ENCODE peak calls at places on chromosomes 11 and 22, in nine cellular contexts. One of them, this sample, is unnamed.

GRCh38 chr22:23163665-23164064 is 16.6 kb upstream of the BCR start:
- DNase-seq in sciatic nerve: no peak
- DNase-seq in stimulated activated CD4-positive, alpha-beta T cell treated with anti-CD3 and anti-CD28 coated beads, TNF-alpha, amount 100 ng/mL, for 24 hours: no peak
- DNase-seq in activated gamma-delta T cell treated with Interleukin-2 at 50 U/mL for 16 hours: no peak
- DNase-seq in activated CD4-positive, CD25-positive, alpha-beta regulatory T cell: no peak
- DNase-seq in AG09319: peak
- DNase-seq in CD8-positive, alpha-beta memory T cell: no peak
- DNase-seq in Right ventricle myocardium superior: peak
- DNase-seq in M059J: peak
- DNase-seq in this sample: no peak

GRCh38 chr22:50319503-50319951 is 7.3 kb downstream of the DENND6B start:
- DNase-seq in activated gamma-delta T cell treated with Interleukin-2 at 50 U/mL for 16 hours: no peak
- DNase-seq in CD8-positive, alpha-beta memory T cell: no peak
- DNase-seq in Right ventricle myocardium superior: no peak
- DNase-seq in AG09319: no peak
- DNase-seq in sciatic nerve: no peak
- DNase-seq in M059J: no peak
- DNase-seq in stimulated activated CD4-positive, alpha-beta T cell treated with anti-CD3 and anti-CD28 coated beads, TNF-alpha, amount 100 ng/mL, for 24 hours: no peak
- DNase-seq in activated CD4-positive, CD25-positive, alpha-beta regulatory T cell: no peak
- DNase-seq in this sample: no peak

GRCh38 chr11:44096360-44097188 is 1.1 kb downstream of the EXT2 start:
- DNase-seq in AG09319: no peak
- DNase-seq in stimulated activated CD4-positive, alpha-beta T cell treated with anti-CD3 and anti-CD28 coated beads, TNF-alpha, amount 100 ng/mL, for 24 hours: no peak
- DNase-seq in Right ventricle myocardium superior: no peak
- DNase-seq in sciatic nerve: no peak
- DNase-seq in M059J: peak
- DNase-seq in activated CD4-positive, CD25-positive, alpha-beta regulatory T cell: no peak
- DNase-seq in activated gamma-delta T cell treated with Interleukin-2 at 50 U/mL for 16 hours: no peak
- DNase-seq in CD8-positive, alpha-beta memory T cell: no peak
- DNase-seq in this sample: no peak

GRCh38 chr11:123135863-123136446 is 59.1 kb downstream of the CLMP start:
- DNase-seq in CD8-positive, alpha-beta memory T cell: no peak
- DNase-seq in activated CD4-positive, CD25-positive, alpha-beta regulatory T cell: no peak
- DNase-seq in sciatic nerve: no peak
- DNase-seq in Right ventricle myocardium superior: no peak
- DNase-seq in stimulated activated CD4-positive, alpha-beta T cell treated with anti-CD3 and anti-CD28 coated beads, TNF-alpha, amount 100 ng/mL, for 24 hours: no peak
- DNase-seq in AG09319: no peak
- DNase-seq in activated gamma-delta T cell treated with Interleukin-2 at 50 U/mL for 16 hours: no peak
- DNase-seq in M059J: no peak
- DNase-seq in this sample: no peak

GRCh38 chr11:35615911-35616900 is 2.1 kb upstream of the FJX1 start:
- DNase-seq in activated gamma-delta T cell treated with Interleukin-2 at 50 U/mL for 16 hours: peak
- DNase-seq in activated CD4-positive, CD25-positive, alpha-beta regulatory T cell: no peak
- DNase-seq in stimulated activated CD4-positive, alpha-beta T cell treated with anti-CD3 and anti-CD28 coated beads, TNF-alpha, amount 100 ng/mL, for 24 hours: no peak
- DNase-seq in AG09319: no peak
- DNase-seq in M059J: peak
- DNase-seq in sciatic nerve: no peak
- DNase-seq in Right ventricle myocardium superior: no peak
- DNase-seq in CD8-positive, alpha-beta memory T cell: no peak
- DNase-seq in this sample: peak

GRCh38 chr11:35282226-35282882 is 137.0 kb downstream of the SLC1A2 start:
- DNase-seq in Right ventricle myocardium superior: no peak
- DNase-seq in stimulated activated CD4-positive, alpha-beta T cell treated with anti-CD3 and anti-CD28 coated beads, TNF-alpha, amount 100 ng/mL, for 24 hours: no peak
- DNase-seq in sciatic nerve: no peak
- DNase-seq in AG09319: no peak
- DNase-seq in activated gamma-delta T cell treated with Interleukin-2 at 50 U/mL for 16 hours: no peak
- DNase-seq in CD8-positive, alpha-beta memory T cell: no peak
- DNase-seq in M059J: peak
- DNase-seq in activated CD4-positive, CD25-positive, alpha-beta regulatory T cell: no peak
- DNase-seq in this sample: no peak

GRCh38 chr22:41848468-41848867 is 15.6 kb downstream of the SREBF2 start:
- DNase-seq in stimulated activated CD4-positive, alpha-beta T cell treated with anti-CD3 and anti-CD28 coated beads, TNF-alpha, amount 100 ng/mL, for 24 hours: no peak
- DNase-seq in CD8-positive, alpha-beta memory T cell: no peak
- DNase-seq in activated CD4-positive, CD25-positive, alpha-beta regulatory T cell: no peak
- DNase-seq in AG09319: no peak
- DNase-seq in M059J: no peak
- DNase-seq in activated gamma-delta T cell treated with Interleukin-2 at 50 U/mL for 16 hours: no peak
- DNase-seq in sciatic nerve: peak
- DNase-seq in Right ventricle myocardium superior: peak
- DNase-seq in this sample: no peak

GRCh38 chr11:9972917-9973504 is 309.1 kb downstream of the SWAP70 start:
- DNase-seq in activated CD4-positive, CD25-positive, alpha-beta regulatory T cell: no peak
- DNase-seq in M059J: peak
- DNase-seq in CD8-positive, alpha-beta memory T cell: no peak
- DNase-seq in activated gamma-delta T cell treated with Interleukin-2 at 50 U/mL for 16 hours: no peak
- DNase-seq in AG09319: peak
- DNase-seq in stimulated activated CD4-positive, alpha-beta T cell treated with anti-CD3 and anti-CD28 coated beads, TNF-alpha, amount 100 ng/mL, for 24 hours: no peak
- DNase-seq in sciatic nerve: no peak
- DNase-seq in Right ventricle myocardium superior: no peak
- DNase-seq in this sample: no peak

GRCh38 chr11:129458756-129459535 is 83.3 kb downstream of the BARX2 start:
- DNase-seq in CD8-positive, alpha-beta memory T cell: no peak
- DNase-seq in activated CD4-positive, CD25-positive, alpha-beta regulatory T cell: no peak
- DNase-seq in sciatic nerve: no peak
- DNase-seq in AG09319: no peak
- DNase-seq in Right ventricle myocardium superior: no peak
- DNase-seq in activated gamma-delta T cell treated with Interleukin-2 at 50 U/mL for 16 hours: no peak
- DNase-seq in stimulated activated CD4-positive, alpha-beta T cell treated with anti-CD3 and anti-CD28 coated beads, TNF-alpha, amount 100 ng/mL, for 24 hours: no peak
- DNase-seq in M059J: peak
- DNase-seq in this sample: no peak

GRCh38 chr22:39496131-39496838 is 5.8 kb upstream of the MIEF1 start:
- DNase-seq in activated CD4-positive, CD25-positive, alpha-beta regulatory T cell: peak
- DNase-seq in M059J: peak
- DNase-seq in stimulated activated CD4-positive, alpha-beta T cell treated with anti-CD3 and anti-CD28 coated beads, TNF-alpha, amount 100 ng/mL, for 24 hours: peak
- DNase-seq in Right ventricle myocardium superior: peak
- DNase-seq in activated gamma-delta T cell treated with Interleukin-2 at 50 U/mL for 16 hours: no peak
- DNase-seq in CD8-positive, alpha-beta memory T cell: no peak
- DNase-seq in sciatic nerve: no peak
- DNase-seq in AG09319: no peak
- DNase-seq in this sample: peak

GRCh38 chr11:61509058-61510029 is 795 bp downstream of the LRRC10B start:
- DNase-seq in stimulated activated CD4-positive, alpha-beta T cell treated with anti-CD3 and anti-CD28 coated beads, TNF-alpha, amount 100 ng/mL, for 24 hours: peak
- DNase-seq in M059J: peak
- DNase-seq in AG09319: no peak
- DNase-seq in sciatic nerve: no peak
- DNase-seq in CD8-positive, alpha-beta memory T cell: no peak
- DNase-seq in Right ventricle myocardium superior: peak
- DNase-seq in activated CD4-positive, CD25-positive, alpha-beta regulatory T cell: no peak
- DNase-seq in activated gamma-delta T cell treated with Interleukin-2 at 50 U/mL for 16 hours: peak
- DNase-seq in this sample: peak

GRCh38 chr11:32466279-32466915 is 31.1 kb upstream of the WT1 start:
- DNase-seq in M059J: peak
- DNase-seq in sciatic nerve: no peak
- DNase-seq in stimulated activated CD4-positive, alpha-beta T cell treated with anti-CD3 and anti-CD28 coated beads, TNF-alpha, amount 100 ng/mL, for 24 hours: no peak
- DNase-seq in activated gamma-delta T cell treated with Interleukin-2 at 50 U/mL for 16 hours: no peak
- DNase-seq in Right ventricle myocardium superior: no peak
- DNase-seq in CD8-positive, alpha-beta memory T cell: no peak
- DNase-seq in AG09319: no peak
- DNase-seq in activated CD4-positive, CD25-positive, alpha-beta regulatory T cell: no peak
- DNase-seq in this sample: no peak

GRCh38 chr11:82864268-82864667 is 36.0 kb downstream of the PRCP start:
- DNase-seq in activated CD4-positive, CD25-positive, alpha-beta regulatory T cell: no peak
- DNase-seq in CD8-positive, alpha-beta memory T cell: no peak
- DNase-seq in Right ventricle myocardium superior: peak
- DNase-seq in stimulated activated CD4-positive, alpha-beta T cell treated with anti-CD3 and anti-CD28 coated beads, TNF-alpha, amount 100 ng/mL, for 24 hours: no peak
- DNase-seq in AG09319: peak
- DNase-seq in sciatic nerve: peak
- DNase-seq in M059J: peak
- DNase-seq in activated gamma-delta T cell treated with Interleukin-2 at 50 U/mL for 16 hours: no peak
- DNase-seq in this sample: peak

GRCh38 chr11:109869536-109869935 is 223.7 kb upstream of the ZC3H12C start:
- DNase-seq in stimulated activated CD4-positive, alpha-beta T cell treated with anti-CD3 and anti-CD28 coated beads, TNF-alpha, amount 100 ng/mL, for 24 hours: no peak
- DNase-seq in activated gamma-delta T cell treated with Interleukin-2 at 50 U/mL for 16 hours: no peak
- DNase-seq in Right ventricle myocardium superior: no peak
- DNase-seq in M059J: no peak
- DNase-seq in activated CD4-positive, CD25-positive, alpha-beta regulatory T cell: no peak
- DNase-seq in CD8-positive, alpha-beta memory T cell: no peak
- DNase-seq in sciatic nerve: no peak
- DNase-seq in AG09319: no peak
- DNase-seq in this sample: no peak

GRCh38 chr11:35009941-35010337 is 93.5 kb downstream of the PDHX start:
- DNase-seq in stimulated activated CD4-positive, alpha-beta T cell treated with anti-CD3 and anti-CD28 coated beads, TNF-alpha, amount 100 ng/mL, for 24 hours: no peak
- DNase-seq in Right ventricle myocardium superior: no peak
- DNase-seq in M059J: peak
- DNase-seq in activated gamma-delta T cell treated with Interleukin-2 at 50 U/mL for 16 hours: no peak
- DNase-seq in activated CD4-positive, CD25-positive, alpha-beta regulatory T cell: no peak
- DNase-seq in sciatic nerve: no peak
- DNase-seq in AG09319: no peak
- DNase-seq in CD8-positive, alpha-beta memory T cell: no peak
- DNase-seq in this sample: no peak

GRCh38 chr11:92141159-92141558 is 83.5 kb upstream of the FAT3 start:
- DNase-seq in sciatic nerve: no peak
- DNase-seq in Right ventricle myocardium superior: no peak
- DNase-seq in M059J: no peak
- DNase-seq in AG09319: no peak
- DNase-seq in activated gamma-delta T cell treated with Interleukin-2 at 50 U/mL for 16 hours: no peak
- DNase-seq in activated CD4-positive, CD25-positive, alpha-beta regulatory T cell: no peak
- DNase-seq in CD8-positive, alpha-beta memory T cell: no peak
- DNase-seq in stimulated activated CD4-positive, alpha-beta T cell treated with anti-CD3 and anti-CD28 coated beads, TNF-alpha, amount 100 ng/mL, for 24 hours: no peak
- DNase-seq in this sample: no peak

GRCh38 chr11:110896358-110896757 is 184.1 kb upstream of the ARHGAP20 start:
- DNase-seq in activated CD4-positive, CD25-positive, alpha-beta regulatory T cell: no peak
- DNase-seq in M059J: peak
- DNase-seq in AG09319: peak
- DNase-seq in activated gamma-delta T cell treated with Interleukin-2 at 50 U/mL for 16 hours: no peak
- DNase-seq in stimulated activated CD4-positive, alpha-beta T cell treated with anti-CD3 and anti-CD28 coated beads, TNF-alpha, amount 100 ng/mL, for 24 hours: no peak
- DNase-seq in CD8-positive, alpha-beta memory T cell: no peak
- DNase-seq in sciatic nerve: no peak
- DNase-seq in Right ventricle myocardium superior: no peak
- DNase-seq in this sample: no peak

GRCh38 chr11:69406060-69406459 is 75.4 kb upstream of the LINC01488 start:
- DNase-seq in stimulated activated CD4-positive, alpha-beta T cell treated with anti-CD3 and anti-CD28 coated beads, TNF-alpha, amount 100 ng/mL, for 24 hours: no peak
- DNase-seq in AG09319: no peak
- DNase-seq in sciatic nerve: no peak
- DNase-seq in activated CD4-positive, CD25-positive, alpha-beta regulatory T cell: no peak
- DNase-seq in Right ventricle myocardium superior: no peak
- DNase-seq in activated gamma-delta T cell treated with Interleukin-2 at 50 U/mL for 16 hours: no peak
- DNase-seq in M059J: no peak
- DNase-seq in CD8-positive, alpha-beta memory T cell: no peak
- DNase-seq in this sample: no peak

GRCh38 chr22:43420991-43421665 is 9.3 kb downstream of the MPPED1 start:
- DNase-seq in CD8-positive, alpha-beta memory T cell: no peak
- DNase-seq in M059J: no peak
- DNase-seq in activated gamma-delta T cell treated with Interleukin-2 at 50 U/mL for 16 hours: no peak
- DNase-seq in sciatic nerve: no peak
- DNase-seq in stimulated activated CD4-positive, alpha-beta T cell treated with anti-CD3 and anti-CD28 coated beads, TNF-alpha, amount 100 ng/mL, for 24 hours: no peak
- DNase-seq in Right ventricle myocardium superior: peak
- DNase-seq in AG09319: no peak
- DNase-seq in activated CD4-positive, CD25-positive, alpha-beta regulatory T cell: no peak
- DNase-seq in this sample: no peak

GRCh38 chr11:30356388-30356787 is 33.5 kb downstream of the ARL14EP start:
- DNase-seq in sciatic nerve: no peak
- DNase-seq in activated CD4-positive, CD25-positive, alpha-beta regulatory T cell: no peak
- DNase-seq in activated gamma-delta T cell treated with Interleukin-2 at 50 U/mL for 16 hours: no peak
- DNase-seq in AG09319: no peak
- DNase-seq in CD8-positive, alpha-beta memory T cell: no peak
- DNase-seq in stimulated activated CD4-positive, alpha-beta T cell treated with anti-CD3 and anti-CD28 coated beads, TNF-alpha, amount 100 ng/mL, for 24 hours: no peak
- DNase-seq in Right ventricle myocardium superior: no peak
- DNase-seq in M059J: no peak
- DNase-seq in this sample: no peak

GRCh38 chr11:119594639-119595249 is 134.3 kb downstream of the NECTIN1 start:
- DNase-seq in activated CD4-positive, CD25-positive, alpha-beta regulatory T cell: no peak
- DNase-seq in CD8-positive, alpha-beta memory T cell: no peak
- DNase-seq in M059J: peak
- DNase-seq in AG09319: no peak
- DNase-seq in Right ventricle myocardium superior: no peak
- DNase-seq in stimulated activated CD4-positive, alpha-beta T cell treated with anti-CD3 and anti-CD28 coated beads, TNF-alpha, amount 100 ng/mL, for 24 hours: no peak
- DNase-seq in activated gamma-delta T cell treated with Interleukin-2 at 50 U/mL for 16 hours: no peak
- DNase-seq in sciatic nerve: no peak
- DNase-seq in this sample: no peak

GRCh38 chr11:123833095-123833494 is 26.9 kb upstream of the OR6M1 start:
- DNase-seq in CD8-positive, alpha-beta memory T cell: no peak
- DNase-seq in activated CD4-positive, CD25-positive, alpha-beta regulatory T cell: no peak
- DNase-seq in AG09319: no peak
- DNase-seq in activated gamma-delta T cell treated with Interleukin-2 at 50 U/mL for 16 hours: no peak
- DNase-seq in stimulated activated CD4-positive, alpha-beta T cell treated with anti-CD3 and anti-CD28 coated beads, TNF-alpha, amount 100 ng/mL, for 24 hours: no peak
- DNase-seq in sciatic nerve: no peak
- DNase-seq in M059J: peak
- DNase-seq in Right ventricle myocardium superior: no peak
- DNase-seq in this sample: no peak

GRCh38 chr22:30414525-30415047 is 11.0 kb upstream of the MTFP1 start:
- DNase-seq in Right ventricle myocardium superior: no peak
- DNase-seq in CD8-positive, alpha-beta memory T cell: no peak
- DNase-seq in M059J: no peak
- DNase-seq in stimulated activated CD4-positive, alpha-beta T cell treated with anti-CD3 and anti-CD28 coated beads, TNF-alpha, amount 100 ng/mL, for 24 hours: no peak
- DNase-seq in sciatic nerve: no peak
- DNase-seq in activated CD4-positive, CD25-positive, alpha-beta regulatory T cell: no peak
- DNase-seq in activated gamma-delta T cell treated with Interleukin-2 at 50 U/mL for 16 hours: no peak
- DNase-seq in AG09319: no peak
- DNase-seq in this sample: no peak

GRCh38 chr11:31834237-31834636 is 23.1 kb upstream of the PAX6 start:
- DNase-seq in activated gamma-delta T cell treated with Interleukin-2 at 50 U/mL for 16 hours: no peak
- DNase-seq in stimulated activated CD4-positive, alpha-beta T cell treated with anti-CD3 and anti-CD28 coated beads, TNF-alpha, amount 100 ng/mL, for 24 hours: no peak
- DNase-seq in sciatic nerve: no peak
- DNase-seq in Right ventricle myocardium superior: no peak
- DNase-seq in activated CD4-positive, CD25-positive, alpha-beta regulatory T cell: no peak
- DNase-seq in M059J: no peak
- DNase-seq in AG09319: no peak
- DNase-seq in CD8-positive, alpha-beta memory T cell: no peak
- DNase-seq in this sample: no peak

GRCh38 chr11:86952933-86953637 is 2.1 kb downstream of the FZD4 start:
- DNase-seq in stimulated activated CD4-positive, alpha-beta T cell treated with anti-CD3 and anti-CD28 coated beads, TNF-alpha, amount 100 ng/mL, for 24 hours: no peak
- DNase-seq in sciatic nerve: no peak
- DNase-seq in M059J: peak
- DNase-seq in activated CD4-positive, CD25-positive, alpha-beta regulatory T cell: no peak
- DNase-seq in activated gamma-delta T cell treated with Interleukin-2 at 50 U/mL for 16 hours: no peak
- DNase-seq in Right ventricle myocardium superior: no peak
- DNase-seq in CD8-positive, alpha-beta memory T cell: no peak
- DNase-seq in AG09319: no peak
- DNase-seq in this sample: no peak

GRCh38 chr11:62678770-62679696 is at the start of gene UBXN1:
- DNase-seq in AG09319: peak
- DNase-seq in M059J: peak
- DNase-seq in activated CD4-positive, CD25-positive, alpha-beta regulatory T cell: peak
- DNase-seq in CD8-positive, alpha-beta memory T cell: peak
- DNase-seq in Right ventricle myocardium superior: peak
- DNase-seq in stimulated activated CD4-positive, alpha-beta T cell treated with anti-CD3 and anti-CD28 coated beads, TNF-alpha, amount 100 ng/mL, for 24 hours: peak
- DNase-seq in sciatic nerve: peak
- DNase-seq in activated gamma-delta T cell treated with Interleukin-2 at 50 U/mL for 16 hours: peak
- DNase-seq in this sample: peak

GRCh38 chr22:40325315-40325714 is 21.0 kb upstream of the ADSL start:
- DNase-seq in activated CD4-positive, CD25-positive, alpha-beta regulatory T cell: no peak
- DNase-seq in Right ventricle myocardium superior: no peak
- DNase-seq in stimulated activated CD4-positive, alpha-beta T cell treated with anti-CD3 and anti-CD28 coated beads, TNF-alpha, amount 100 ng/mL, for 24 hours: peak
- DNase-seq in M059J: no peak
- DNase-seq in AG09319: no peak
- DNase-seq in CD8-positive, alpha-beta memory T cell: peak
- DNase-seq in activated gamma-delta T cell treated with Interleukin-2 at 50 U/mL for 16 hours: peak
- DNase-seq in sciatic nerve: no peak
- DNase-seq in this sample: peak

GRCh38 chr22:47189056-47189916 is 426.8 kb downstream of the TBC1D22A start:
- DNase-seq in sciatic nerve: peak
- DNase-seq in activated gamma-delta T cell treated with Interleukin-2 at 50 U/mL for 16 hours: no peak
- DNase-seq in Right ventricle myocardium superior: peak
- DNase-seq in CD8-positive, alpha-beta memory T cell: no peak
- DNase-seq in AG09319: no peak
- DNase-seq in stimulated activated CD4-positive, alpha-beta T cell treated with anti-CD3 and anti-CD28 coated beads, TNF-alpha, amount 100 ng/mL, for 24 hours: no peak
- DNase-seq in M059J: no peak
- DNase-seq in activated CD4-positive, CD25-positive, alpha-beta regulatory T cell: no peak
- DNase-seq in this sample: no peak

GRCh38 chr22:29762263-29762662 is 4.5 kb downstream of the ZMAT5 start:
- DNase-seq in activated CD4-positive, CD25-positive, alpha-beta regulatory T cell: no peak
- DNase-seq in Right ventricle myocardium superior: no peak
- DNase-seq in M059J: no peak
- DNase-seq in CD8-positive, alpha-beta memory T cell: no peak
- DNase-seq in sciatic nerve: no peak
- DNase-seq in AG09319: no peak
- DNase-seq in stimulated activated CD4-positive, alpha-beta T cell treated with anti-CD3 and anti-CD28 coated beads, TNF-alpha, amount 100 ng/mL, for 24 hours: no peak
- DNase-seq in activated gamma-delta T cell treated with Interleukin-2 at 50 U/mL for 16 hours: no peak
- DNase-seq in this sample: no peak

GRCh38 chr11:39236916-39237315 is 2222.5 kb downstream of the LRRC4C start:
- DNase-seq in Right ventricle myocardium superior: no peak
- DNase-seq in stimulated activated CD4-positive, alpha-beta T cell treated with anti-CD3 and anti-CD28 coated beads, TNF-alpha, amount 100 ng/mL, for 24 hours: no peak
- DNase-seq in M059J: peak
- DNase-seq in AG09319: no peak
- DNase-seq in activated CD4-positive, CD25-positive, alpha-beta regulatory T cell: no peak
- DNase-seq in CD8-positive, alpha-beta memory T cell: no peak
- DNase-seq in activated gamma-delta T cell treated with Interleukin-2 at 50 U/mL for 16 hours: no peak
- DNase-seq in sciatic nerve: no peak
- DNase-seq in this sample: no peak

GRCh38 chr22:32801436-32802290 is at the start of gene TIMP3:
- DNase-seq in stimulated activated CD4-positive, alpha-beta T cell treated with anti-CD3 and anti-CD28 coated beads, TNF-alpha, amount 100 ng/mL, for 24 hours: no peak
- DNase-seq in activated CD4-positive, CD25-positive, alpha-beta regulatory T cell: no peak
- DNase-seq in Right ventricle myocardium superior: peak
- DNase-seq in sciatic nerve: peak
- DNase-seq in CD8-positive, alpha-beta memory T cell: no peak
- DNase-seq in activated gamma-delta T cell treated with Interleukin-2 at 50 U/mL for 16 hours: no peak
- DNase-seq in AG09319: peak
- DNase-seq in M059J: peak
- DNase-seq in this sample: peak

This sample was measured in stimulated activated naive CD8-positive, alpha-beta T cell treated with anti-CD3 and anti-CD28 coated beads, Interleukin-15, Interleukin-2, amounts not matched to agents 100 U/mL and 50 U/mL, for 24 hours.